ENCODE peak calls at places on chromosomes 4 and X, in eight cellular contexts. F, O, A, W, H, J, E and P are unnamed samples. For H3K9me3 and H3K27me3, the result is how much of the 10 kb centered on the place peaks cover.

GRCh38 chr4:102454981-102455690 is 46.0 kb upstream of the NFKB1 start:
- DNase-seq in A (peak), J (no peak), H (no peak), O (no peak), E (no peak), F (no peak), W (no peak), P (no peak)

GRCh38 chrX:71815906-71816156 is 52.7 kb downstream of the CXorf49B start:
- DNase-seq in E (no peak), W (no peak), O (no peak), J (no peak), F (no peak), A (no peak), H (peak), P (no peak)

GRCh38 chr4:17884511-17884910 is 73.7 kb downstream of the NCAPG start:
- DNase-seq in H (no peak), F (no peak), W (no peak), J (no peak), A (no peak), O (no peak), E (no peak), P (no peak)

GRCh38 chrX:54639018-54639345 is 109.0 kb downstream of the GNL3L start:
- DNase-seq in W (no peak), E (no peak), A (no peak), H (no peak), J (no peak), F (no peak), O (no peak), P (no peak)

GRCh38 chrX:1300449-1300848 is 31.8 kb downstream of the CSF2RA start:
- DNase-seq in H (no peak), O (no peak), E (no peak), J (no peak), A (no peak), W (no peak), F (no peak), P (no peak)

GRCh38 chr4:185071412-185071811 is 53.1 kb downstream of the HELT start:
- DNase-seq in H (no peak), W (no peak), F (no peak), A (no peak), E (no peak), O (no peak), J (no peak), P (no peak)

GRCh38 chr4:72302981-72303704 is 265.9 kb downstream of the ADAMTS3 start:
- DNase-seq in A (no peak), W (no peak), O (no peak), E (no peak), H (peak), J (no peak), F (no peak), P (no peak)

GRCh38 chr4:158750379-158750778 is 18.4 kb upstream of the FNIP2 start:
- DNase-seq in J (no peak), O (no peak), A (no peak), W (no peak), H (no peak), F (no peak), E (no peak), P (no peak)

GRCh38 chrX:41858161-41858775 is 65.1 kb downstream of the CASK start:
- DNase-seq in W (no peak), H (no peak), E (no peak), F (no peak), J (no peak), A (no peak), O (no peak), P (no peak)

GRCh38 chrX:3811331-3812311 is 98.2 kb upstream of the PRKX start:
- DNase-seq in W (no peak), E (no peak), H (no peak), J (no peak), O (no peak), F (peak), A (no peak), P (no peak)

GRCh38 chr4:4424499-4425115 is 37.7 kb downstream of the NSG1 start:
- DNase-seq in W (peak), E (no peak), H (no peak), A (no peak), J (no peak), O (peak), F (no peak), P (no peak)

GRCh38 chr4:129839687-129840086 is 743.7 kb downstream of the C4orf33 start:
- DNase-seq in E (no peak), W (no peak), H (no peak), O (no peak), J (no peak), A (no peak), F (no peak), P (no peak)

GRCh38 chrX:98350940-98351339 is 1467.2 kb downstream of the RPA4 start:
- DNase-seq in F (no peak), W (no peak), J (no peak), E (no peak), H (no peak), O (no peak), A (no peak), P (no peak)

GRCh38 chr4:126986005-126986404 is 646.8 kb upstream of the INTU start:
- DNase-seq in O (no peak), H (no peak), E (no peak), A (no peak), J (no peak), F (no peak), W (no peak), P (no peak)

GRCh38 chr4:15147709-15148651 is 145.7 kb downstream of the CPEB2 start:
- DNase-seq in J (no peak), E (no peak), A (no peak), F (no peak), O (no peak), W (no peak), H (no peak), P (no peak)

GRCh38 chr4:165440415-165440882 is 61.6 kb downstream of the CPE start:
- DNase-seq in E (no peak), H (no peak), A (no peak), O (no peak), J (no peak), F (no peak), W (no peak), P (no peak)

GRCh38 chr4:82553020-82553419 is 8.8 kb downstream of the TMEM150C start:
- DNase-seq in O (no peak), H (no peak), A (no peak), F (no peak), W (no peak), E (no peak), J (no peak), P (no peak)

GRCh38 chrX:129717902-129718301 is 20.9 kb upstream of the XPNPEP2 start:
- DNase-seq in H (no peak), J (no peak), O (no peak), F (no peak), A (no peak), E (no peak), W (peak), P (no peak)

GRCh38 chr4:175986-176385 is 51.7 kb downstream of the ZNF718 start:
- DNase-seq in E (no peak), W (no peak), A (no peak), H (no peak), J (no peak), F (no peak), O (no peak), P (no peak)
- H3K9me3 ChIP-seq in E (under half), W (half or more), A (half or more), H (under half), J (half or more), F (under half), O (under half), P (half or more)

GRCh38 chr4:139530833-139531427 is 25.1 kb downstream of the SETD7 start:
- DNase-seq in F (peak), E (no peak), A (no peak), H (no peak), O (no peak), W (no peak), J (no peak), P (no peak)
- TF ChIP-seq CTCF in F (peak), E (peak), A (peak), H (peak), O (peak), W (peak), J (peak), P (peak)

GRCh38 chr4:5712931-5713330 is 1.9 kb downstream of the EVC start:
- DNase-seq in E (no peak), J (no peak), O (no peak), A (no peak), W (no peak), H (no peak), F (no peak), P (no peak)

GRCh38 chr4:5711479-5712184 is 631 bp downstream of the EVC start:
- DNase-seq in J (peak), H (no peak), E (no peak), W (no peak), F (no peak), A (no peak), O (no peak), P (peak)

GRCh38 chr4:5710065-5710961 is 688 bp upstream of the EVC start:
- DNase-seq in J (no peak), O (no peak), A (no peak), W (no peak), E (no peak), H (no peak), F (no peak), P (no peak)

GRCh38 chr4:5712517-5712916 is 1.5 kb downstream of the EVC start:
- DNase-seq in E (no peak), J (no peak), A (no peak), W (no peak), O (no peak), F (no peak), H (no peak), P (no peak)

GRCh38 chr4:5710962-5711478 is at the start of gene EVC:
- DNase-seq in H (peak), A (peak), O (peak), W (peak), J (peak), F (peak), E (no peak), P (peak)
- H3K27me3 ChIP-seq in H (under half), A (under half), O (under half), W (under half), J (under half), F (under half), E (under half), P (under half)

GRCh38 chr4:77215107-77215506 is 58.1 kb downstream of the CCNG2 start:
- DNase-seq in F (no peak), H (no peak), O (no peak), W (no peak), E (no peak), A (no peak), J (no peak), P (no peak)
- H3K9me3 ChIP-seq in F (under half), H (under half), O (under half), W (under half), E (under half), A (under half), J (under half), P (under half)

GRCh38 chrX:8044861-8045434 is 117.7 kb upstream of the PNPLA4 start:
- DNase-seq in H (no peak), W (no peak), E (no peak), O (no peak), A (no peak), F (no peak), J (no peak), P (no peak)

GRCh38 chrX:8037593-8038348 is 110.6 kb upstream of the PNPLA4 start:
- DNase-seq in E (no peak), A (no peak), H (no peak), O (no peak), J (no peak), F (no peak), W (no peak), P (no peak)

GRCh38 chrX:8043121-8043520 is 115.9 kb upstream of the PNPLA4 start:
- DNase-seq in E (no peak), A (no peak), F (no peak), J (no peak), O (no peak), H (no peak), W (no peak), P (no peak)

GRCh38 chrX:8043546-8043945 is 116.3 kb upstream of the PNPLA4 start:
- DNase-seq in F (no peak), J (no peak), A (no peak), W (no peak), H (no peak), O (no peak), E (no peak), P (no peak)

DNA sequence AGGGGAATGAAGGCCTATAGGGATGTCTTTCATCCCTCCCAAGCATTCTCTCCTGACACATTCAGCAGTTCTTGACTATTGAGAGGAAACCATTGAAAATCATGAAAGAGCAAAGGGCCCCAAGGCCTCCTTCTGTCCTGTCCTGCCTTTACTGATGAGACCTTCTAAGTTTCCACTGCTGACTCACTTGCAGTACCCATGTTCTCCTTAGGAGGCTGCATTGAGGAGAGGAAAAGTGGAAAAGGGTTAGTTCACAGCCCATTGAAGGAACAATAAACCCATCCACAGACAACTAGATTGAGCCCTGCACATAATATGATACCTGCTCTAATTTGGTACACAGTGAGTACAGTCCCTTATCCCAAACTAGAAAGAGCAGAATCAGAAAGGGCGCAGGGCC is 115.1 kb upstream of the PNPLA4 start:
- DNase-seq in W (no peak), H (no peak), J (no peak), E (no peak), O (no peak), A (no peak), F (no peak), P (no peak)
- TF ChIP-seq CTCF in W (no peak), H (no peak), J (no peak), E (no peak), O (no peak), A (no peak), F (peak), P (no peak)